ENCODE peak calls at places on chromosomes 3 and 15, in six cellular contexts. One of them, this sample, is unnamed.

GRCh38 chr15:70241031-70241430 is 143.3 kb upstream of the TLE3 start:
- DNase-seq in H1: no peak
- DNase-seq in IMR-90: no peak
- DNase-seq in mesendoderm: no peak
- DNase-seq in neuronal stem cell: no peak
- DNase-seq in mesenchymal stem cell: no peak
- DNase-seq in this sample: no peak

GRCh38 chr3:47910233-47910632 is 106.0 kb downstream of the MAP4 start:
- DNase-seq in mesenchymal stem cell: no peak
- DNase-seq in neuronal stem cell: no peak
- DNase-seq in mesendoderm: no peak
- DNase-seq in IMR-90: no peak
- DNase-seq in H1: no peak
- DNase-seq in this sample: no peak

GRCh38 chr3:53045784-53046170 is at the start of gene SFMBT1:
- DNase-seq in IMR-90: peak; percentile 49
- DNase-seq in neuronal stem cell: peak; percentile 76
- DNase-seq in mesendoderm: peak; percentile 57
- DNase-seq in mesenchymal stem cell: peak; percentile 62
- DNase-seq in H1: peak; percentile 67
- DNase-seq in this sample: peak; percentile 53

GRCh38 chr15:40312370-40313158 is 4.8 kb upstream of the PLCB2 start:
- DNase-seq in neuronal stem cell: no peak
- DNase-seq in IMR-90: no peak
- DNase-seq in mesendoderm: no peak
- DNase-seq in H1: no peak
- DNase-seq in mesenchymal stem cell: no peak
- DNase-seq in this sample: no peak

GRCh38 chr3:196518999-196519737 is 4.0 kb upstream of the SMCO1 start:
- DNase-seq in IMR-90: peak; percentile 73
- DNase-seq in neuronal stem cell: no peak
- DNase-seq in H1: peak; percentile 85
- DNase-seq in mesenchymal stem cell: peak; percentile 64
- DNase-seq in mesendoderm: peak; percentile 85
- DNase-seq in this sample: peak; percentile 73

GRCh38 chr15:40367673-40368611 is 9.9 kb downstream of the DISP2 start:
- DNase-seq in IMR-90: peak; percentile 87
- DNase-seq in mesenchymal stem cell: peak; percentile 89
- DNase-seq in neuronal stem cell: peak; percentile 86
- DNase-seq in mesendoderm: peak; percentile 97
- DNase-seq in H1: peak; percentile 89
- DNase-seq in this sample: peak; percentile 95

GRCh38 chr3:114899186-114899931 is 247.7 kb downstream of the ZBTB20 start:
- DNase-seq in mesenchymal stem cell: no peak
- DNase-seq in H1: no peak
- DNase-seq in neuronal stem cell: no peak
- DNase-seq in IMR-90: no peak
- DNase-seq in mesendoderm: no peak
- DNase-seq in this sample: no peak

GRCh38 chr3:150763841-150764483 is 993 bp upstream of the SIAH2 start:
- DNase-seq in H1: no peak
- DNase-seq in neuronal stem cell: peak; percentile 32
- DNase-seq in mesenchymal stem cell: peak; percentile 74
- DNase-seq in IMR-90: peak; percentile 54
- DNase-seq in mesendoderm: peak; percentile 75
- DNase-seq in this sample: peak; percentile 57

GRCh38 chr3:12158387-12159226 is at the start of gene TIMP4:
- DNase-seq in mesendoderm: peak; percentile 83
- DNase-seq in neuronal stem cell: peak; percentile 14
- DNase-seq in H1: peak; percentile 69
- DNase-seq in mesenchymal stem cell: peak; percentile 46
- DNase-seq in IMR-90: peak; percentile 28
- DNase-seq in this sample: peak; percentile 63

GRCh38 chr3:35505772-35506171 is 133.6 kb upstream of the ARPP21 start:
- DNase-seq in H1: no peak
- DNase-seq in mesenchymal stem cell: no peak
- DNase-seq in mesendoderm: no peak
- DNase-seq in neuronal stem cell: no peak
- DNase-seq in IMR-90: no peak
- DNase-seq in this sample: no peak

GRCh38 chr3:63753567-63753966 is 65.5 kb upstream of the C3orf49 start:
- DNase-seq in neuronal stem cell: peak; percentile 15
- DNase-seq in H1: no peak
- DNase-seq in mesendoderm: peak; percentile 34
- DNase-seq in mesenchymal stem cell: peak; percentile 5
- DNase-seq in IMR-90: peak; percentile 31
- DNase-seq in this sample: no peak

GRCh38 chr3:81302045-81302444 is 459.4 kb downstream of the GBE1 start:
- DNase-seq in H1: peak; percentile 46
- DNase-seq in mesendoderm: peak; percentile 42
- DNase-seq in IMR-90: peak; percentile 48
- DNase-seq in neuronal stem cell: peak; percentile 24
- DNase-seq in mesenchymal stem cell: peak; percentile 41
- DNase-seq in this sample: peak; percentile 31

GRCh38 chr15:99446565-99447496 is 119.0 kb upstream of the MEF2A start:
- DNase-seq in mesenchymal stem cell: no peak
- DNase-seq in H1: peak; percentile 35
- DNase-seq in IMR-90: no peak
- DNase-seq in neuronal stem cell: no peak
- DNase-seq in mesendoderm: no peak
- DNase-seq in this sample: peak; percentile 38

GRCh38 chr3:8500208-8500961 is 1.2 kb upstream of the LMCD1 start:
- DNase-seq in IMR-90: peak; percentile 81
- DNase-seq in mesendoderm: peak; percentile 65
- DNase-seq in mesenchymal stem cell: peak; percentile 44
- DNase-seq in H1: no peak
- DNase-seq in neuronal stem cell: no peak
- DNase-seq in this sample: peak; percentile 44

GRCh38 chr3:141471160-141471559 is 15.7 kb upstream of the RASA2 start:
- DNase-seq in neuronal stem cell: no peak
- DNase-seq in H1: no peak
- DNase-seq in mesendoderm: no peak
- DNase-seq in IMR-90: peak; percentile 88
- DNase-seq in mesenchymal stem cell: peak; percentile 33
- DNase-seq in this sample: no peak

GRCh38 chr15:57323806-57324589 is 52.3 kb upstream of the CGNL1 start:
- DNase-seq in IMR-90: peak; percentile 60
- DNase-seq in H1: no peak
- DNase-seq in mesenchymal stem cell: no peak
- DNase-seq in mesendoderm: peak; percentile 97
- DNase-seq in neuronal stem cell: no peak
- DNase-seq in this sample: peak; percentile 84

GRCh38 chr15:71447328-71448250 is 332.3 kb downstream of the THSD4 start:
- DNase-seq in mesendoderm: peak; percentile 73
- DNase-seq in H1: no peak
- DNase-seq in mesenchymal stem cell: no peak
- DNase-seq in IMR-90: peak; percentile 36
- DNase-seq in neuronal stem cell: no peak
- DNase-seq in this sample: peak; percentile 33

GRCh38 chr3:47870156-47870555 is 67.2 kb downstream of the DHX30 start:
- DNase-seq in neuronal stem cell: no peak
- DNase-seq in mesenchymal stem cell: peak; percentile 45
- DNase-seq in mesendoderm: no peak
- DNase-seq in IMR-90: peak; percentile 44
- DNase-seq in H1: no peak
- DNase-seq in this sample: no peak

GRCh38 chr3:171049831-171050444 is 23.4 kb upstream of the SLC2A2 start:
- DNase-seq in mesendoderm: peak; percentile 81
- DNase-seq in IMR-90: peak; percentile 61
- DNase-seq in mesenchymal stem cell: peak; percentile 64
- DNase-seq in H1: peak; percentile 65
- DNase-seq in neuronal stem cell: peak; percentile 48
- DNase-seq in this sample: peak; percentile 68

GRCh38 chr3:79414821-79415220 is 353.0 kb downstream of the ROBO1 start:
- DNase-seq in mesendoderm: no peak
- DNase-seq in mesenchymal stem cell: peak; percentile 55
- DNase-seq in H1: no peak
- DNase-seq in IMR-90: peak; percentile 39
- DNase-seq in neuronal stem cell: no peak
- DNase-seq in this sample: no peak

GRCh38 chr15:59199775-59200465 is 6.7 kb upstream of the LDHAL6B start:
- DNase-seq in IMR-90: peak; percentile 85
- DNase-seq in mesendoderm: no peak
- DNase-seq in mesenchymal stem cell: peak; percentile 94
- DNase-seq in neuronal stem cell: no peak
- DNase-seq in H1: no peak
- DNase-seq in this sample: no peak

GRCh38 chr15:23440596-23440995 is 6.4 kb downstream of the GOLGA6L2 start:
- DNase-seq in IMR-90: no peak
- DNase-seq in H1: no peak
- DNase-seq in mesendoderm: no peak
- DNase-seq in mesenchymal stem cell: no peak
- DNase-seq in neuronal stem cell: no peak
- DNase-seq in this sample: no peak

GRCh38 chr3:71585126-71585525 is 1.6 kb upstream of the FOXP1 start:
- DNase-seq in IMR-90: no peak
- DNase-seq in neuronal stem cell: no peak
- DNase-seq in mesendoderm: no peak
- DNase-seq in H1: no peak
- DNase-seq in mesenchymal stem cell: no peak
- DNase-seq in this sample: no peak

GRCh38 chr3:149278911-149279310 is 54.5 kb downstream of the TM4SF18 start:
- DNase-seq in mesendoderm: no peak
- DNase-seq in neuronal stem cell: no peak
- DNase-seq in H1: no peak
- DNase-seq in mesenchymal stem cell: peak; percentile 36
- DNase-seq in IMR-90: no peak
- DNase-seq in this sample: no peak

GRCh38 chr15:100926971-100927756 is 8.0 kb downstream of the LRRK1 start:
- DNase-seq in mesenchymal stem cell: no peak
- DNase-seq in H1: no peak
- DNase-seq in neuronal stem cell: no peak
- DNase-seq in mesendoderm: no peak
- DNase-seq in IMR-90: no peak
- DNase-seq in this sample: no peak

GRCh38 chr3:99825239-99825638 is 7.6 kb downstream of the CMSS1 start:
- DNase-seq in H1: no peak
- DNase-seq in neuronal stem cell: no peak
- DNase-seq in mesendoderm: no peak
- DNase-seq in IMR-90: peak; percentile 31
- DNase-seq in mesenchymal stem cell: peak; percentile 44
- DNase-seq in this sample: no peak

GRCh38 chr3:184004483-184004882 is 13.2 kb downstream of the ABCC5 start:
- DNase-seq in IMR-90: no peak
- DNase-seq in H1: no peak
- DNase-seq in mesenchymal stem cell: peak; percentile 51
- DNase-seq in neuronal stem cell: no peak
- DNase-seq in mesendoderm: no peak
- DNase-seq in this sample: no peak

GRCh38 chr15:71736286-71736947 is 73.9 kb upstream of the NR2E3 start:
- DNase-seq in mesendoderm: no peak
- DNase-seq in neuronal stem cell: no peak
- DNase-seq in IMR-90: no peak
- DNase-seq in mesenchymal stem cell: no peak
- DNase-seq in H1: no peak
- DNase-seq in this sample: no peak

GRCh38 chr3:126501736-126502135 is 15.8 kb downstream of the UROC1 start:
- DNase-seq in mesendoderm: no peak
- DNase-seq in mesenchymal stem cell: no peak
- DNase-seq in H1: no peak
- DNase-seq in IMR-90: no peak
- DNase-seq in neuronal stem cell: no peak
- DNase-seq in this sample: no peak
- H2BK15ac ChIP-seq in mesendoderm: no peak overlapping the region
- H2BK15ac ChIP-seq in mesenchymal stem cell: no peak overlapping the region
- H2BK15ac ChIP-seq in H1: no peak overlapping the region
- H2BK15ac ChIP-seq in IMR-90: no peak overlapping the region
- H2BK15ac ChIP-seq in neuronal stem cell: no peak overlapping the region
- H2BK15ac ChIP-seq in this sample: no peak overlapping the region

GRCh38 chr3:111616417-111617105 is 21.4 kb upstream of the ZBED2 start:
- DNase-seq in mesendoderm: no peak
- DNase-seq in mesenchymal stem cell: no peak
- DNase-seq in IMR-90: peak; percentile 18
- DNase-seq in neuronal stem cell: no peak
- DNase-seq in H1: no peak
- DNase-seq in this sample: no peak

GRCh38 chr3:111617912-111618601 is 22.9 kb upstream of the ZBED2 start:
- DNase-seq in H1: no peak
- DNase-seq in mesenchymal stem cell: no peak
- DNase-seq in neuronal stem cell: no peak
- DNase-seq in IMR-90: peak; percentile 44
- DNase-seq in mesendoderm: no peak
- DNase-seq in this sample: no peak

GRCh38 chr3:111619833-111620232 is 24.7 kb upstream of the ZBED2 start:
- DNase-seq in H1: no peak
- DNase-seq in IMR-90: peak; percentile 21
- DNase-seq in mesenchymal stem cell: no peak
- DNase-seq in neuronal stem cell: no peak
- DNase-seq in mesendoderm: peak; percentile 87
- DNase-seq in this sample: no peak

GRCh38 chr3:111617406-111617805 is 22.3 kb upstream of the ZBED2 start:
- DNase-seq in H1: no peak
- DNase-seq in IMR-90: no peak
- DNase-seq in mesenchymal stem cell: no peak
- DNase-seq in neuronal stem cell: no peak
- DNase-seq in mesendoderm: peak; percentile 25
- DNase-seq in this sample: no peak

DNA sequence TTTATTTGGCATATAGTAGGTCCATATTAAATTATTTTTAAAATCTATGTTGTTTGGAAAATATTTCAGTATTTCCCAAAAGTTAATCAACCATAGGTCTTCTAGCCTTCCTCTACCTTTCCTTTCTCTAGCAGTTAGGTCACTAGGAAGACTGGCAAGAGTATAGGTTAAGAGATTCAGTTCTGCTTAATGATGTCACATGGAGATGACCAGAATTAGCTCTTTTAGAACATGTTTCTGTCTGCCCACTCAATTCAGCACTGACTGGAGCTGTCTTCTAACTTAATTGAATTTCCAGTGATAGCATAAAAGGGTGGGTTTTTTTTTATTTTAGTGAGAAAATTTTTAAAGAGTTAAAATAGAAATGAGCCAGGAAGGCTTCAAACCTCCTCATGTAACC is 23.8 kb upstream of the ZBED2 start:
- DNase-seq in H1: no peak
- DNase-seq in mesendoderm: no peak
- DNase-seq in IMR-90: no peak
- DNase-seq in neuronal stem cell: no peak
- DNase-seq in mesenchymal stem cell: no peak
- DNase-seq in this sample: no peak
- H2BK15ac ChIP-seq in H1: no peak overlapping the region
- H2BK15ac ChIP-seq in mesendoderm: no peak overlapping the region
- H2BK15ac ChIP-seq in IMR-90: no peak overlapping the region
- H2BK15ac ChIP-seq in neuronal stem cell: no peak overlapping the region
- H2BK15ac ChIP-seq in mesenchymal stem cell: no peak overlapping the region
- H2BK15ac ChIP-seq in this sample: no peak overlapping the region

GRCh38 chr15:80920271-80920699 is 69.3 kb downstream of the MESD start:
- DNase-seq in mesenchymal stem cell: no peak
- DNase-seq in H1: no peak
- DNase-seq in IMR-90: no peak
- DNase-seq in neuronal stem cell: no peak
- DNase-seq in mesendoderm: no peak
- DNase-seq in this sample: no peak
- H2BK15ac ChIP-seq in mesenchymal stem cell: no peak overlapping the region
- H2BK15ac ChIP-seq in H1: no peak overlapping the region
- H2BK15ac ChIP-seq in IMR-90: no peak overlapping the region
- H2BK15ac ChIP-seq in neuronal stem cell: no peak overlapping the region
- H2BK15ac ChIP-seq in mesendoderm: no peak overlapping the region
- H2BK15ac ChIP-seq in this sample: no peak overlapping the region

DNA sequence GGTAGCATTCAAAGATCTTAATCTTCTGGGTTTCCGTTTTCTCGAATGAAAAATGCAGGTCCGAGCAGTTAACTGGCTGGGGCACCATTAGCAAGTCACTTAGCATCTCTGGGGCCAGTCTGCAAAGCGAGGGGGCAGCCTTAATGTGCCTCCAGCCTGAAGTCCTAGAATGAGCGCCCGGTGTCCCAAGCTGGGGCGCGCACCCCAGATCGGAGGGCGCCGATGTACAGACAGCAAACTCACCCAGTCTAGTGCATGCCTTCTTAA is at the start of gene PATL2:
- DNase-seq in mesenchymal stem cell: no peak
- DNase-seq in mesendoderm: no peak
- DNase-seq in IMR-90: no peak
- DNase-seq in neuronal stem cell: no peak
- DNase-seq in H1: no peak
- DNase-seq in this sample: no peak
- H2BK15ac ChIP-seq in mesenchymal stem cell: peak within 1 kb of the TSS; percentile 70
- H2BK15ac ChIP-seq in mesendoderm: no peak within 1 kb of the TSS
- H2BK15ac ChIP-seq in IMR-90: no peak within 1 kb of the TSS
- H2BK15ac ChIP-seq in neuronal stem cell: peak within 1 kb of the TSS; percentile 88
- H2BK15ac ChIP-seq in H1: no peak within 1 kb of the TSS
- H2BK15ac ChIP-seq in this sample: no peak within 1 kb of the TSS